ENCODE peak calls at places on chromosomes 2 and 18, in nine cellular contexts. I is GM06990; S is CD8-positive, alpha-beta T cell; A is MM.1S; H is thoracic aorta; X is BE2C; J is SJSA1; F is HCT116; P is kidney epithelial cell. U is an unnamed sample. For H3K36me3, the result is how much of the 10 kb centered on the place peaks cover.

GRCh38 chr2:100321881-100322820 is at the start of gene LONRF2:
- DNase-seq in I (peak), S (no peak), A (no peak), H (no peak), X (peak), J (no peak), F (no peak), P (no peak), U (peak)

GRCh38 chr18:77167276-77167675 is 34.7 kb upstream of the MBP start:
- DNase-seq in I (no peak), S (no peak), A (no peak), H (no peak), X (no peak), J (no peak), F (no peak), P (no peak), U (no peak)

GRCh38 chr2:75022516-75022915 is 64.1 kb downstream of the POLE4 start:
- DNase-seq in I (no peak), S (no peak), A (no peak), H (no peak), X (no peak), J (peak), F (no peak), P (no peak), U (no peak)

GRCh38 chr2:178796079-178796677 is 11.0 kb downstream of the TTN start:
- DNase-seq in I (no peak), S (no peak), A (peak), H (no peak), X (no peak), J (no peak), F (peak), P (no peak), U (no peak)

GRCh38 chr18:77376043-77376732 is 126.5 kb downstream of the GALR1 start:
- DNase-seq in I (no peak), S (no peak), A (no peak), H (no peak), X (no peak), J (no peak), F (no peak), P (no peak), U (peak)

GRCh38 chr2:47617523-47618271 is 165.2 kb upstream of the MSH6 start:
- DNase-seq in I (no peak), S (no peak), A (no peak), H (no peak), X (no peak), J (no peak), F (no peak), P (no peak), U (no peak)

GRCh38 chr2:2112416-2113131 is 218.5 kb downstream of the MYT1L start:
- DNase-seq in I (no peak), S (no peak), A (no peak), H (no peak), X (peak), J (no peak), F (no peak), P (no peak), U (no peak)

GRCh38 chr2:68719912-68720311 is 14.7 kb upstream of the ARHGAP25 start:
- DNase-seq in I (no peak), S (no peak), A (no peak), H (no peak), X (no peak), J (no peak), F (no peak), P (no peak), U (no peak)

GRCh38 chr18:58455318-58455950 is 173.5 kb downstream of the ALPK2 start:
- DNase-seq in I (no peak), S (no peak), A (no peak), H (no peak), X (no peak), J (no peak), F (no peak), P (peak), U (no peak)

GRCh38 chr2:211879323-211879722 is 659.3 kb downstream of the ERBB4 start:
- DNase-seq in I (no peak), S (no peak), A (peak), H (no peak), X (peak), J (no peak), F (peak), P (no peak), U (no peak)

GRCh38 chr2:68837861-68838341 is 33.3 kb downstream of the BMP10 start:
- DNase-seq in I (peak), S (no peak), A (peak), H (no peak), X (no peak), J (no peak), F (no peak), P (no peak), U (no peak)

GRCh38 chr2:127642706-127643697 is 3.0 kb upstream of the GPR17 start:
- DNase-seq in I (no peak), S (no peak), A (no peak), H (no peak), X (no peak), J (no peak), F (no peak), P (no peak), U (peak)

GRCh38 chr2:91477731-91478672 is 2786.5 kb downstream of the RPIA start:
- DNase-seq in I (peak), S (no peak), A (no peak), H (no peak), X (peak), J (peak), F (no peak), P (no peak), U (peak)

GRCh38 chr18:10519366-10519765 is 6.5 kb upstream of the NAPG start:
- DNase-seq in I (no peak), S (no peak), A (no peak), H (no peak), X (no peak), J (no peak), F (no peak), P (no peak), U (no peak)

GRCh38 chr2:178237488-178238143 is 43.3 kb downstream of the OSBPL6 start:
- DNase-seq in I (no peak), S (no peak), A (no peak), H (no peak), X (no peak), J (no peak), F (no peak), P (no peak), U (no peak)

GRCh38 chr2:161104054-161104553 is 56.1 kb upstream of the TANK start:
- DNase-seq in I (peak), S (no peak), A (peak), H (no peak), X (no peak), J (no peak), F (no peak), P (no peak), U (no peak)

GRCh38 chr2:61196671-61197070 is 34.7 kb downstream of the C2orf74 start:
- DNase-seq in I (no peak), S (no peak), A (no peak), H (no peak), X (no peak), J (no peak), F (no peak), P (no peak), U (no peak)

DNA sequence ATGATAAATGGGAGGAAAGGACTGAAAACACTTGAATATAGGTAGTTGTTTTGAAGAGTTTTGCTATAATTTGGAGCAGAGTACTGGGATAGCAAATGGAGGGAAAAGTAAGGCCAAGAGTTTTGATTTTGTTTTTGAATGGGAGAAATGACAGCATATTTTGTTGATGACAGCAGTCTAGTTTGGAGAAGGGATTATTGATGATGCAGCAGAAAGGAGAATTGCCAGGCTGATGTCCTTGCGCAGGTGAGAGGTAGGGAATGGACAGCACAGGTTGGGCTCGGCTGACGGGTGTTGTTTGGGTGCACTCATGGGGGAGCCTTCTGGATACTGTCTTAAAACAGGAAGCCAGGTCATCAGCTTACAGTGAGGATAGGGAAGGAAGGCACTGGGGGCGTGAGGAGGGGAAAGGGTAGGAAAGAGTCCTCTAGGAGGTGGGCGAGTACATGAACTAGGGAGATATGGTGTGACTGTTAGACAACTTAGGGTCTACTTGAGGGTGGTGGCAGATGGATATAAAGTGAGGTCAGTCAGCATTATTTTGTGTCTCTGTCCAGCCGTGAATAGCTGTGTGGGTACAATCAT is 10.4 kb downstream of the NCAPH start:
- DNase-seq in I (no peak), S (no peak), A (no peak), H (no peak), X (no peak), J (no peak), F (no peak), P (no peak), U (no peak)
- H3K36me3 ChIP-seq in I (under half), S (under half), A (under half), H (under half), X (under half), J (half or more), F (half or more), P (under half), U (under half)

DNA sequence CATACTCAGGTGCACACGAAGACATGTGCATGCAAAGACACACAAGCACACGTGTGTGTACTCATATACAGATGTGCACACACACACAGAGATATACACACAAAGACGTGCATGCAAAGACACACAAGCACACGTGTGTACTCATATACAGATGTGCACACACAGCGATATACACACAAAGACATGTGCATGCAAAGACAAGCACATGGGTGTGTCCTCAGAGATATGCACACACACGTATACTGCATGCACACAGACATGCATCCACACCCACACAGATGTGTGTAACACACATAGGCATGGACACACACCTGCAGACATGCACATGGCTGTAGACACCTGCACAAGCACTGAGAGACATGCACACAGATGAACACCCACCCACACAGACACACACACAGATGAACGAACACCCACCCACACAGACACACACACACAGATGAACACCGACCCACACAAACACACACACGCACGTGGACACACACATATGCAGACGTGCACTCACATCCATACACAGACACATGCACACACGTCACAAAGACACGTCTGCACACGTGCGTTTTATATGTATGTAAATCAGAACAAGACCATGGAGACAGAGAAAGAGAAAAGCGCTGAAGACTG is 231.9 kb downstream of the TWIST2 start:
- DNase-seq in I (no peak), S (no peak), A (no peak), H (no peak), X (no peak), J (no peak), F (no peak), P (no peak), U (no peak)
- H3K36me3 ChIP-seq in I (under half), S (under half), A (under half), H (under half), X (under half), J (under half), F (under half), P (under half), U (under half)

GRCh38 chr2:241598487-241598886 is 38.5 kb downstream of the THAP4 start:
- DNase-seq in I (no peak), S (no peak), A (no peak), H (no peak), X (no peak), J (no peak), F (peak), P (no peak), U (no peak)
- H3K36me3 ChIP-seq in I (under half), S (under half), A (under half), H (under half), X (half or more), J (half or more), F (under half), P (under half), U (under half)

GRCh38 chr2:63596487-63596886 is 7.7 kb downstream of the MDH1 start:
- DNase-seq in I (no peak), S (no peak), A (no peak), H (no peak), X (no peak), J (no peak), F (no peak), P (no peak), U (no peak)
- H3K36me3 ChIP-seq in I (under half), S (under half), A (under half), H (under half), X (under half), J (half or more), F (under half), P (under half), U (under half)

GRCh38 chr18:21129586-21130216 is 18.1 kb upstream of the ROCK1 start:
- DNase-seq in I (no peak), S (no peak), A (no peak), H (no peak), X (no peak), J (peak), F (no peak), P (no peak), U (no peak)

GRCh38 chr18:21132398-21132918 is 20.8 kb upstream of the ROCK1 start:
- DNase-seq in I (no peak), S (no peak), A (no peak), H (no peak), X (no peak), J (no peak), F (no peak), P (no peak), U (no peak)

GRCh38 chr18:21134895-21135294 is 23.3 kb upstream of the ROCK1 start:
- DNase-seq in I (no peak), S (no peak), A (peak), H (no peak), X (no peak), J (no peak), F (no peak), P (no peak), U (no peak)

DNA sequence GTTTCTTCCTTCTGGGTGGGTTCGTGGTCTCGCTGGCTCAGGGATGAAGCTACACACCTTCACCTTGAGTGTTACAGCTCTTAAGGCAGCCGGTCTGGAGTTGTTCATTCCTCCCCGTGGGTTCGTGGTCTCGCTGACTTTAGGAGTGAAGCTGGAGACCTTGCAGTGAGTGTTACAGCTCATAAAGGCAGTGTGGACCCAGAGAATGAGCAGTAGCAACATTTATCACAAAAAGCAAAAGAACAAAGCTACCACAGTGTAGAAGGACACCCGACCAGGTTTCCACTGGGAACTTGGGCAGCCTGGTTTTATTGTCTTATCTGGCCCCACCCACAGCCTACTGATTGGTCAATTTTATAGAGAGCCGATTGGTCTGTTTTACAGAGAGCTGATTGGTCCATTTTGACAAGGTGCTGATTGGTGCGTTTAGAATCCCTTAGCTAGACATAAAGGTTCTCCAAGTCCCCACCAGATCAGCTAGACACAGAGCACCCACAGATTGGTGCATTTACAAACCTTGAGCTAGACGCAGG is 20.2 kb upstream of the ROCK1 start:
- DNase-seq in I (no peak), S (no peak), A (no peak), H (no peak), X (no peak), J (no peak), F (no peak), P (no peak), U (no peak)
- H3K36me3 ChIP-seq in I (under half), S (under half), A (under half), H (under half), X (under half), J (under half), F (under half), P (under half), U (under half)

DNA sequence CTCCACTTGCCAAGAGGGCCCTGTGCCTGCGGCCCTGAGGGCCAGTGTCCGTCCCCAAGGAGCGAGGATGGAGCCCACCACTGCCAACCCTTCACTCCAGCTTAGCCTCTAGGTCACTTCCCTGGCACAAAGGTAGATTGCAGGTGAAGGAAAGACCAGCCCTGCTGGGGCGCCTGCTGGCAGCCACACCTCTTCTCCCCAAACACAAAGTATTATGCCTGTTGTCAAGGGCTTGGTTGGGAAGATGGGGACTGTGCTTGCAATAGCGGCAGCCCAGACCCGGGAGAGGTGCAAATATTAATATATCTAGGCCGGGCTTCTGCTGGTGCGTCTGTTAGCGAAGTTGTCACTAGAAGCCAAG is 7.7 kb downstream of the KCNF1 start:
- DNase-seq in I (no peak), S (no peak), A (no peak), H (no peak), X (no peak), J (no peak), F (no peak), P (no peak), U (no peak)
- H3K36me3 ChIP-seq in I (under half), S (under half), A (under half), H (under half), X (under half), J (under half), F (under half), P (under half), U (under half)

DNA sequence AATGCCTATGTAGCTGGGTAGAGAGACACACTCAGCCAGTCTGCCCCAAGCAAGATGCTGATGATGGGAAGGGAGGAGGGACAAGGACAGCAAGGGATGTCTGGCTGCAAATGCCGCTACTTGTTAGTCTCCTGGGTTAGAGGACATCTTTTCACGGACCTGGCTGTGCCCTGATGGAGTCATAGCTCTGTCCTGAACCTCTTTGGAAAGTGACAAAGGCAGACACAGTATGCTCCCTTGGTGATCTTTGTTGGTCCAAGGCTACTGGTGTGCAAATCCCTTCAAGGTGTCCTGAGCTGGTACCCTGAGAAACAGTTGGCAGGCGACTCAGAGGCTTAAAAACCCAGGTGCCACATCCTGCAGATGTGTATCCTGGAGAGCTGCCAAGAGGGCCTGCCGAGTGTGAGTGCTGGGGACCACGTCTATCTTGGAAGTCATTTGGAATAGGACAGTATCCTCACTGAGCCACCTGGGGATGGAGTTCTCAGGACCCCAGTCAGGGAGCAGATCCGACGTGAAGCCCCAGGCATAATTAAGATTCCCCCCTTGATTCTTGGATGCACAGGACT is 10.8 kb downstream of the FOSL2 start:
- DNase-seq in I (no peak), S (no peak), A (no peak), H (no peak), X (peak), J (no peak), F (no peak), P (no peak), U (no peak)
- H3K36me3 ChIP-seq in I (under half), S (under half), A (under half), H (half or more), X (half or more), J (half or more), F (under half), P (under half), U (under half)

GRCh38 chr2:53177342-53177741 is 590.3 kb upstream of the CHAC2 start:
- DNase-seq in I (no peak), S (no peak), A (no peak), H (no peak), X (no peak), J (no peak), F (no peak), P (no peak), U (no peak)
- H3K36me3 ChIP-seq in I (under half), S (under half), A (under half), H (under half), X (under half), J (under half), F (under half), P (under half), U (under half)

GRCh38 chr2:179966778-179967394 is 40.2 kb downstream of the CWC22 start:
- DNase-seq in I (no peak), S (no peak), A (no peak), H (no peak), X (no peak), J (no peak), F (no peak), P (no peak), U (no peak)

GRCh38 chr2:179965291-179965690 is 41.8 kb downstream of the CWC22 start:
- DNase-seq in I (no peak), S (no peak), A (no peak), H (no peak), X (no peak), J (no peak), F (no peak), P (no peak), U (no peak)

DNA sequence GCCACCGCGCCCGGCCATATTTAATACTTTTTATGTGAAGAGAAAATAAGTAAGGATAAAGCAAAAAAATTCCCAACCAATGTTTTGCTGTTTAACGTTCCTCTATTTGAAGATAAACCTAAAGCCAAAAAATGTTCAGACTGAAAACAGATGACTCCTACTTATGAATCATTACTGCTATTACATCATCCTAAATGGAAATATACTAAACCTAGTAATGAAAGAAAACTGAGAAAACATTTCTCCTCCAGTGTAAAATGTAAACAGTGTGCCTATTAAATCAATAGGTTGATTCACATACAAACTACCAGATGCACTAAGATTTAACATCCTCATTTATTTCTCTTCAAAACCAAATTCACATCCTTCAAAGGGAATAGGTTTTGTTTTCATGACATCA is 43.5 kb downstream of the CWC22 start:
- DNase-seq in I (no peak), S (no peak), A (no peak), H (no peak), X (no peak), J (no peak), F (no peak), P (no peak), U (no peak)
- H3K36me3 ChIP-seq in I (under half), S (under half), A (under half), H (under half), X (under half), J (half or more), F (under half), P (under half), U (under half)

GRCh38 chr2:30338475-30338874 is 107.1 kb downstream of the LBH start:
- DNase-seq in I (no peak), S (no peak), A (no peak), H (no peak), X (no peak), J (no peak), F (no peak), P (no peak), U (no peak)
- H3K36me3 ChIP-seq in I (under half), S (under half), A (under half), H (under half), X (under half), J (under half), F (under half), P (under half), U (under half)